ENCODE peak calls at places on chromosome 1, in four cellular contexts. Y is GM12878, A is neural progenitor cell, O is fibroblast of lung. J is an unnamed sample.

GRCh38 chr1:244344001-244344400 is 107.7 kb downstream of the ADSS2 start:
- DNase-seq in Y (no peak), A (no peak), O (no peak), J (no peak)

GRCh38 chr1:228178737-228179720 is 13.4 kb downstream of the IBA57 start:
- DNase-seq in Y (no peak), A (no peak), O (no peak), J (no peak)

GRCh38 chr1:53270107-53270506 is 31.8 kb upstream of the MAGOH start:
- DNase-seq in Y (no peak), A (no peak), O (no peak), J (no peak)

GRCh38 chr1:224172229-224172628 is 10.8 kb upstream of the DEGS1 start:
- DNase-seq in Y (no peak), A (no peak), O (no peak), J (no peak)

GRCh38 chr1:2637472-2637871 is 4.7 kb upstream of the MMEL1 start:
- DNase-seq in Y (no peak), A (no peak), O (no peak), J (no peak)

GRCh38 chr1:226388131-226388530 is 19.8 kb downstream of the PARP1 start:
- DNase-seq in Y (no peak), A (no peak), O (no peak), J (no peak)

GRCh38 chr1:88731475-88731874 is 47.4 kb downstream of the PKN2 start:
- DNase-seq in Y (no peak), A (no peak), O (peak; percentile 94), J (no peak)

GRCh38 chr1:55926906-55927471 is 652.4 kb downstream of the PLPP3 start:
- DNase-seq in Y (no peak), A (no peak), O (peak; percentile 33), J (no peak)

GRCh38 chr1:64137569-64137936 is 65.9 kb upstream of the UBE2U start:
- DNase-seq in Y (no peak), A (no peak), O (peak; percentile 20), J (no peak)

GRCh38 chr1:79716481-79716880 is 710.0 kb upstream of the ADGRL4 start:
- DNase-seq in Y (no peak), A (peak; percentile 52), O (peak; percentile 92), J (no peak)

GRCh38 chr1:150150511-150151021 is 850 bp downstream of the PLEKHO1 start:
- DNase-seq in Y (no peak), A (peak; percentile 59), O (no peak), J (peak; percentile 54)

GRCh38 chr1:25118554-25118953 is 113.7 kb downstream of the SYF2 start:
- DNase-seq in Y (no peak), A (no peak), O (no peak), J (no peak)

GRCh38 chr1:170562644-170563338 is 30.8 kb downstream of the GORAB start:
- DNase-seq in Y (peak; percentile 21), A (no peak), O (peak; percentile 90), J (peak; percentile 80)

GRCh38 chr1:84506729-84507453 is 510 bp upstream of the GNG5 start:
- DNase-seq in Y (no peak), A (no peak), O (no peak), J (no peak)

GRCh38 chr1:84506002-84506728 is at the start of the genes GNG5 and SPATA1:
- DNase-seq in Y (peak; percentile 85), A (peak; percentile 99), O (peak; percentile 93), J (peak; percentile 98)

GRCh38 chr1:84502892-84503291 is 3.3 kb upstream of the SPATA1 start:
- DNase-seq in Y (no peak), A (no peak), O (no peak), J (no peak)

GRCh38 chr1:84504580-84505021 is 1.6 kb upstream of the SPATA1 start:
- DNase-seq in Y (no peak), A (peak; percentile 12), O (peak; percentile 90), J (no peak)

GRCh38 chr1:84505167-84506001 is 802 bp upstream of the SPATA1 start:
- DNase-seq in Y (no peak), A (peak; percentile 88), O (peak; percentile 8), J (no peak)
- H2AFZ ChIP-seq in Y (peak overlapping the region; percentile 77), A (peak overlapping the region; percentile 90), O (peak overlapping the region; percentile 68), J (peak overlapping the region; percentile 73)

GRCh38 chr1:94270801-94271203 is 33.4 kb upstream of the ARHGAP29 start:
- DNase-seq in Y (no peak), A (no peak), O (peak; percentile 93), J (no peak)
- H3K9ac ChIP-seq in Y (no peak overlapping the region), A (no peak overlapping the region), O (no peak overlapping the region), J (no peak overlapping the region)

GRCh38 chr1:221063651-221064050 is 184.4 kb downstream of the HLX start:
- DNase-seq in Y (no peak), A (no peak), O (no peak), J (no peak)
- TF ChIP-seq EZH2 in Y (no peak), A (no peak), O (no peak), J (no peak)

DNA sequence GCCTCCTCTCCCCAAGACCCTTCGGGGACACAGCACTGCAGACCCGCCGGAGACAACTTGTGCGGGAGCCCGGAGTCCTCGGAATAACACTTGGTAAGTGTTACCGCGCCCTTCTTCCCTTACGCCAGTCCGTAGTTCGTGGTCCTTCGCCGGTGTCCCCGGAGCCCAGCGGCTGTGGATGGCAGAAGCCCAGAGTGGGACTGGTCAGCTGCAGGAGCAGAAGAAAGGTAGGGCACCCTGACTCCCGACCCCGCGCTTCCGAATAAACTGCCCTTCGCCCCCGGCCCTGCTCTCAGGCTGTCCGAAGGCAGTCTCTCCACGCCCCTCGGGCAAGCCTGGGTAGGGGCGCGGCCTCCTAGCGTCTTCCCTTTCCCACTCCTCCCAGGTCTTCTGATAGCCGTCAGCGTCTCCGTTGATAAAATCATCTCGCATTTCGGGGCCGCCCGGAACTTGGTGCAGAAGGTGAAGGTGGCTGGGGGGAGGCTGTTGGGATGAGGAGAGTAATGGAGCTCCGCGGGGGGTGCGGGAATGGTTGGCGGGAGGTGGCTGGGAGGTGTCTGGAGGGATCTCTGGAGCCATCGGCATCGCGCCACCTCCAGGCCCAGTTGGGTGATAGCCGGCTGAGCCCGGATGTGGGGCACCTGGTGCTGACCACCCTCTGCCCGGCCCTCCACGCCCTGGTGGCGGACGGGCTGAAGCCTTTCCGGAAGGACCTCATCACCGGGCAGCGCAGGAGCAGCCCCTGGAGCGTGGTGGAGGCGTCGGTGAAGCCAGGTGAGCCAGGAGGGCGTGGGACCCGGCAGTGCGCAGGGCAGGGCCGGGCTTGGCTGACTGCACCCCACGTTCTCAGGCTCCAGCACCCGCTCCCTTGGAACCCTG is 4.3 kb downstream of the RUSC1 start:
- DNase-seq in Y (no peak), A (peak; percentile 88), O (peak; percentile 34), J (no peak)
- H2AFZ ChIP-seq in Y (peak overlapping the region; percentile 70), A (peak overlapping the region; percentile 91), O (peak overlapping the region; percentile 36), J (peak overlapping the region; percentile 96)

GRCh38 chr1:8427493-8427892 is 109.6 kb downstream of the SLC45A1 start:
- DNase-seq in Y (peak; percentile 95), A (no peak), O (no peak), J (peak; percentile 58)

GRCh38 chr1:8425150-8425780 is 107.4 kb downstream of the SLC45A1 start:
- DNase-seq in Y (no peak), A (no peak), O (no peak), J (no peak)

GRCh38 chr1:8424539-8425116 is 106.7 kb downstream of the SLC45A1 start:
- DNase-seq in Y (no peak), A (peak; percentile 61), O (no peak), J (peak; percentile 42)

GRCh38 chr1:8426996-8427395 is 109.1 kb downstream of the SLC45A1 start:
- DNase-seq in Y (no peak), A (no peak), O (no peak), J (no peak)

DNA sequence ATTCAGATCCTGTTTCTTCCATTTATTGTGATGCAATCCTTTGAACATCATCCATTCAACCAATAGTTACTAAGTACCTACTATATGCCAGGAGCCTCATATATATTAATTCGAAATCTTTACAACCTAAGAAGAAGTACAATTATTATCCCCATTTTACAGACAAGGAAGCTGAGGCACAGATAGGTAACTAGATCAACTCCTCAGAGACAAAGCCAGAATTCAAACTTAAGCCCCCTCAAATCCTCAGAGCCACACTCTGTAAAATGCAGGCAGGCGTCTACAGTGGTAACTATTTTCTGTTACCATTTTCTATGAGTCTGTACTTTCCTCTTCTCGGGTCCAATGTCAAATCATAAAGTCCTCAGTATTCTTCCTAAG is 107.9 kb downstream of the SLC45A1 start:
- DNase-seq in Y (no peak), A (no peak), O (no peak), J (no peak)
- H3K9ac ChIP-seq in Y (no peak overlapping the region), A (no peak overlapping the region), O (no peak overlapping the region), J (no peak overlapping the region)

GRCh38 chr1:113142791-113143190 is 69.8 kb downstream of the LRIG2 start:
- DNase-seq in Y (no peak), A (no peak), O (peak; percentile 84), J (no peak)
- TF ChIP-seq EZH2 in Y (no peak), A (no peak), O (no peak), J (no peak)

GRCh38 chr1:4050998-4051397 is 150.9 kb upstream of the C1orf174 start:
- DNase-seq in Y (no peak), A (no peak), O (no peak), J (no peak)

GRCh38 chr1:4053774-4054173 is 153.7 kb upstream of the C1orf174 start:
- DNase-seq in Y (no peak), A (no peak), O (no peak), J (no peak)

GRCh38 chr1:4054957-4055676 is 155.0 kb upstream of the C1orf174 start:
- DNase-seq in Y (no peak), A (no peak), O (no peak), J (no peak)

GRCh38 chr1:4053160-4053748 is 153.2 kb upstream of the C1orf174 start:
- DNase-seq in Y (no peak), A (no peak), O (no peak), J (no peak)

GRCh38 chr1:4052657-4053056 is 152.6 kb upstream of the C1orf174 start:
- DNase-seq in Y (no peak), A (no peak), O (no peak), J (no peak)
- H2AFZ ChIP-seq in Y (no peak overlapping the region), A (no peak overlapping the region), O (no peak overlapping the region), J (no peak overlapping the region)